ENCODE peak calls at places on chromosomes 13 and 19, in six cellular contexts. One of them, this sample, is unnamed. For H3K9me3 and H3K4me1, the result is how much of the 10 kb centered on the place peaks cover.

GRCh38 chr19:17415107-17415506 is 4.7 kb upstream of the MVB12A start:
- DNase-seq in Peyer's patch: no peak
- DNase-seq in uterus: peak
- DNase-seq in lung: no peak
- DNase-seq in aorta: no peak
- DNase-seq in A549: no peak
- DNase-seq in this sample: no peak

GRCh38 chr19:13109361-13110098 is 6.9 kb upstream of the LYL1 start:
- DNase-seq in Peyer's patch: no peak
- DNase-seq in uterus: no peak
- DNase-seq in lung: no peak
- DNase-seq in aorta: peak
- DNase-seq in A549: no peak
- DNase-seq in this sample: no peak

GRCh38 chr19:36939153-36939552 is 23.0 kb downstream of the ZNF568 start:
- DNase-seq in Peyer's patch: no peak
- DNase-seq in uterus: no peak
- DNase-seq in lung: no peak
- DNase-seq in aorta: no peak
- DNase-seq in A549: no peak
- DNase-seq in this sample: no peak

GRCh38 chr19:3115916-3116602 is 19.8 kb upstream of the GNA15 start:
- DNase-seq in Peyer's patch: no peak
- DNase-seq in uterus: no peak
- DNase-seq in lung: no peak
- DNase-seq in aorta: no peak
- DNase-seq in A549: no peak
- DNase-seq in this sample: peak

GRCh38 chr13:83182845-83183244 is 699.4 kb downstream of the SLITRK1 start:
- DNase-seq in Peyer's patch: no peak
- DNase-seq in uterus: no peak
- DNase-seq in lung: no peak
- DNase-seq in aorta: no peak
- DNase-seq in A549: no peak
- DNase-seq in this sample: no peak

GRCh38 chr19:36266375-36266961 is 51.6 kb downstream of the ZNF146 start:
- DNase-seq in Peyer's patch: no peak
- DNase-seq in uterus: peak
- DNase-seq in lung: no peak
- DNase-seq in aorta: no peak
- DNase-seq in A549: no peak
- DNase-seq in this sample: peak

GRCh38 chr13:38180100-38180499 is 169.6 kb upstream of the UFM1 start:
- DNase-seq in Peyer's patch: no peak
- DNase-seq in uterus: no peak
- DNase-seq in lung: no peak
- DNase-seq in aorta: no peak
- DNase-seq in A549: no peak
- DNase-seq in this sample: no peak

GRCh38 chr13:46324976-46325375 is 62.1 kb downstream of the RUBCNL start:
- DNase-seq in Peyer's patch: no peak
- DNase-seq in uterus: no peak
- DNase-seq in lung: no peak
- DNase-seq in aorta: no peak
- DNase-seq in A549: no peak
- DNase-seq in this sample: no peak

GRCh38 chr13:77907653-77908341 is 10.8 kb downstream of the EDNRB start:
- DNase-seq in Peyer's patch: no peak
- DNase-seq in uterus: peak
- DNase-seq in lung: no peak
- DNase-seq in aorta: no peak
- DNase-seq in A549: no peak
- DNase-seq in this sample: no peak

GRCh38 chr13:33751151-33751550 is 66.8 kb upstream of the RFC3 start:
- DNase-seq in Peyer's patch: no peak
- DNase-seq in uterus: no peak
- DNase-seq in lung: no peak
- DNase-seq in aorta: no peak
- DNase-seq in A549: no peak
- DNase-seq in this sample: no peak

GRCh38 chr13:83935566-83935965 is 53.3 kb upstream of the SLITRK1 start:
- DNase-seq in Peyer's patch: no peak
- DNase-seq in uterus: no peak
- DNase-seq in lung: no peak
- DNase-seq in aorta: no peak
- DNase-seq in A549: no peak
- DNase-seq in this sample: no peak

GRCh38 chr13:107301724-107302374 is 733.9 kb upstream of the ARGLU1 start:
- DNase-seq in Peyer's patch: no peak
- DNase-seq in uterus: no peak
- DNase-seq in lung: no peak
- DNase-seq in aorta: no peak
- DNase-seq in A549: no peak
- DNase-seq in this sample: no peak

GRCh38 chr13:44576396-44577235 is 486 bp upstream of the TSC22D1 start:
- DNase-seq in Peyer's patch: no peak
- DNase-seq in uterus: peak
- DNase-seq in lung: no peak
- DNase-seq in aorta: peak
- DNase-seq in A549: no peak
- DNase-seq in this sample: peak

GRCh38 chr19:19650331-19650730 is 6.9 kb upstream of the GMIP start:
- DNase-seq in Peyer's patch: no peak
- DNase-seq in uterus: no peak
- DNase-seq in lung: no peak
- DNase-seq in aorta: no peak
- DNase-seq in A549: no peak
- DNase-seq in this sample: no peak

GRCh38 chr19:10855879-10856522 is 7.8 kb downstream of the C19orf38 start:
- DNase-seq in Peyer's patch: no peak
- DNase-seq in uterus: no peak
- DNase-seq in lung: no peak
- DNase-seq in aorta: no peak
- DNase-seq in A549: peak
- DNase-seq in this sample: no peak

GRCh38 chr13:111204438-111205177 is 89.5 kb downstream of the ARHGEF7 start:
- DNase-seq in Peyer's patch: no peak
- DNase-seq in uterus: peak
- DNase-seq in lung: peak
- DNase-seq in aorta: peak
- DNase-seq in A549: no peak
- DNase-seq in this sample: peak

GRCh38 chr19:3508771-3509535 is 2.8 kb downstream of the FZR1 start:
- DNase-seq in Peyer's patch: no peak
- DNase-seq in uterus: no peak
- DNase-seq in lung: no peak
- DNase-seq in aorta: no peak
- DNase-seq in A549: no peak
- DNase-seq in this sample: no peak

GRCh38 chr19:13712767-13713201 is 51.5 kb upstream of the MRI1 start:
- DNase-seq in Peyer's patch: no peak
- DNase-seq in uterus: no peak
- DNase-seq in lung: no peak
- DNase-seq in aorta: no peak
- DNase-seq in A549: no peak
- DNase-seq in this sample: no peak

GRCh38 chr13:60787083-60787482 is 390.1 kb downstream of the TDRD3 start:
- DNase-seq in Peyer's patch: no peak
- DNase-seq in uterus: no peak
- DNase-seq in lung: no peak
- DNase-seq in aorta: no peak
- DNase-seq in A549: no peak
- DNase-seq in this sample: no peak

GRCh38 chr19:34662919-34663318 is 14.0 kb downstream of the SCGB2B2 start:
- DNase-seq in Peyer's patch: no peak
- DNase-seq in uterus: no peak
- DNase-seq in lung: no peak
- DNase-seq in aorta: no peak
- DNase-seq in A549: no peak
- DNase-seq in this sample: no peak

GRCh38 chr13:109385161-109385560 is 401.2 kb downstream of the IRS2 start:
- DNase-seq in Peyer's patch: no peak
- DNase-seq in uterus: no peak
- DNase-seq in lung: no peak
- DNase-seq in aorta: no peak
- DNase-seq in A549: no peak
- DNase-seq in this sample: no peak

GRCh38 chr19:46040125-46040524 is 677 bp downstream of the IGFL4 start:
- DNase-seq in Peyer's patch: no peak
- DNase-seq in uterus: no peak
- DNase-seq in lung: no peak
- DNase-seq in aorta: no peak
- DNase-seq in A549: no peak
- DNase-seq in this sample: no peak

GRCh38 chr13:50275392-50276063 is 260.3 kb downstream of the KCNRG start:
- DNase-seq in Peyer's patch: no peak
- DNase-seq in uterus: no peak
- DNase-seq in lung: no peak
- DNase-seq in aorta: no peak
- DNase-seq in A549: no peak
- DNase-seq in this sample: no peak

GRCh38 chr13:75220238-75220542 is 261.8 kb downstream of the TBC1D4 start:
- DNase-seq in Peyer's patch: no peak
- DNase-seq in uterus: no peak
- DNase-seq in lung: no peak
- DNase-seq in aorta: no peak
- DNase-seq in A549: no peak
- DNase-seq in this sample: no peak

GRCh38 chr13:99468971-99469545 is 32.2 kb upstream of the TM9SF2 start:
- DNase-seq in Peyer's patch: no peak
- DNase-seq in uterus: no peak
- DNase-seq in lung: no peak
- DNase-seq in aorta: no peak
- DNase-seq in A549: no peak
- DNase-seq in this sample: no peak
- H3K27ac ChIP-seq in Peyer's patch: no peak
- H3K27ac ChIP-seq in uterus: no peak
- H3K27ac ChIP-seq in lung: no peak
- H3K27ac ChIP-seq in aorta: no peak
- H3K27ac ChIP-seq in A549: no peak
- H3K27ac ChIP-seq in this sample: no peak

DNA sequence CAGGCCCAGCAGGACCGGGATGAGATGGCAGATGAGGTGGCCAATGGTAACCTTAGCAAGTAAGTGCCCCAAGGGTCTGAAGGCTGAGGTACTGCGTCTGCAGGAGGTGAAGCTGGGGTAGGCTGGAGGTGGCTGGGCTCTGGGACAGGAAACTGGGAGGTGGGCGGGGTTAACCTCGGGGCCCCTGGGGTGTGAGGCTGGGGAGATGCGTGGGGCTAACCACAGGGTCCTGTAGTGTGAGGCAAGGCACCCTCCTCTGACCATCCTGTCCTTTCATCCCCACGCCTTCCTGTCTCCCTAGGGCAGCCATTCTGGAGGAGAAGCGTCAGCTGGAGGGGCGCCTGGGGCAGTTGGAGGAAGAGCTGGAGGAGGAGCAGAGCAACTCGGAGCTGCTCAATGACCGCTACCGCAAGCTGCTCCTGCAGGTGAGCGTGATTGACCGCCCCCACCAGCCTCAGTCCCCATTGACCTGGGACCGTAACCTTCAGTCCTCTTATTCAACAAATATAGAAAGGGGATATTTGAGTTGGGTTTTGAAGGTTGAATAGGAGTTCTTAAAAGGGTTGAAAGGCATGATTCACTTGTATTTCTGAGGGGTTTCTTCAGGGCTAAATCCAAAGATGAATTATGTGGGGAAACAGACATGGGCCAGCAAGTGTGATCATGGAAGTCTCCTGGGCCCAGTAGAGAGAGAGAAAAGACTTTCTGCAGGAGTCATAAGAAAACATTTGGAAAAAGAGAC is 35.7 kb downstream of the KCNC3 start:
- DNase-seq in Peyer's patch: no peak
- DNase-seq in uterus: no peak
- DNase-seq in lung: no peak
- DNase-seq in aorta: no peak
- DNase-seq in A549: no peak
- DNase-seq in this sample: no peak
- H3K9me3 ChIP-seq in Peyer's patch: under half
- H3K9me3 ChIP-seq in uterus: under half
- H3K9me3 ChIP-seq in lung: under half
- H3K9me3 ChIP-seq in aorta: under half
- H3K9me3 ChIP-seq in A549: under half
- H3K9me3 ChIP-seq in this sample: under half

DNA sequence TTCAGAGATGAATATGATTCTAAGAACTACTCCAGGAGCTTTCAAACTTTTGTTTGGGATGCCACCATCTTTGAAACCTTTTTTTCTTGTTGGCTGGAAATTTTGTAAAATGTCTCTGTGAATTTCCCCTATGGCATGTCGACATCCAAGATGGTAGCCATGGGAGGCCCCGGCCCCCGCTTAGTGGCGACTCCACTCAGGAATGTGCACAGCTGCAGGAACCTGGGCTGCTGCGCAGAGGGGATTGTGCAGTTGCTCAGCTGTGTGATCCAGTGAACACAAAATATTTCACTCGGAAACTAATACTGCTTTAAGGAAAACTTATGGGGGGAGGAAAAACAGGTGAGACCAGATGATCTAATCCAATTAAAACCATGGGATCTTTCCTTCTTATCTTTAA is 497.6 kb downstream of the FGF9 start:
- DNase-seq in Peyer's patch: no peak
- DNase-seq in uterus: no peak
- DNase-seq in lung: no peak
- DNase-seq in aorta: no peak
- DNase-seq in A549: no peak
- DNase-seq in this sample: no peak
- H3K4me1 ChIP-seq in Peyer's patch: under half
- H3K4me1 ChIP-seq in uterus: under half
- H3K4me1 ChIP-seq in lung: under half
- H3K4me1 ChIP-seq in aorta: under half
- H3K4me1 ChIP-seq in A549: under half
- H3K4me1 ChIP-seq in this sample: under half

DNA sequence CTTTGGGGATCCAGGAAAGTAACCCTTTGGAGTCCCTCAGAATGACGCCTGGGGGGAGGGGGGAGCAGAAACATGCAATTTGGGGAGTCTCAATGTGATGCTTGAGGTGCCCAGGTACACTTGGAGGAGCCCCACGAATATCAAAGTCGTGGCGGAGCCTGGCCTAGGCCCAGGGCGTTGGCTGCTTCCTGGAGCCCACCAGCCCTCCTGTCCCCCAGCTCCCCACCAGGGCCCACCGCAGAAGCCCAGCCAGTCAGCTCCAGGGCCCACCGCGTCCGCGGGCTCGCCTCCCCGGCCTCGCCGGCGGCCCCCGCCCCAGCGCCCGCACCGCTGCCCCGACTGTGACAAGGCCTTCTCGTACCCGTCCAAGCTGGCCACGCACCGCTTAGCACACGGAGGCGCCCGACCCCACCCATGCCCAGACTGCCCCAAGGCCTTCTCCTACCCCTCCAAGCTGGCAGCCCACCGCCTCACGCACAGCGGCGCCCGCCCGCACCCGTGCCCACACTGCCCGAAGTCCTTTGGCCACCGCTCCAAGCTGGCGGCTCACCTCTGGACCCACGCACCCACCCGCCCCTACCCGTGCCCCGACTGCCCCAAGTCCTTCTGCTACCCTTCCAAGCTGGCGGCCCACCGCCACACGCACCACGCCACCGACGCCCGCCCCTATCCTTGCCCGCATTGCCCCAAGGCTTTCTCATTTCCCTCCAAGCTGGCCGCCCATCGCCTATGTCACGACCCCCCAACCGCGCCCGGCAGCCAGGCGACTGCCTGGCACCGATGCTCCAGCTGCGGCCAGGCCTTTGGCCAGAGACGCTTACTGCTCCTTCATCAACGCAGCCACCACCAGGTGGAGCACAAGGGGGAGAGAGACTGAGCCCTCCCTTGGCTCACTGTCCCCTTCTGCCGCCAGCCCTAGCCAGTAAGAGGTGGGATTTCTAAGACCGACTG is 2.1 kb downstream of the ZNF575 start:
- DNase-seq in Peyer's patch: peak
- DNase-seq in uterus: peak
- DNase-seq in lung: peak
- DNase-seq in aorta: peak
- DNase-seq in A549: peak
- DNase-seq in this sample: peak
- H3K27ac ChIP-seq in Peyer's patch: no peak
- H3K27ac ChIP-seq in uterus: peak
- H3K27ac ChIP-seq in lung: no peak
- H3K27ac ChIP-seq in aorta: peak
- H3K27ac ChIP-seq in A549: no peak
- H3K27ac ChIP-seq in this sample: peak

This sample was measured in psoas muscle.